ENCODE peak calls at places on chromosomes 12 and 14, in seven cellular contexts. T is esophagus squamous epithelium, F is body of pancreas, Q is testis, M is ovary, Z is IMR-90, U is tibial nerve. G is an unnamed sample.

GRCh38 chr12:3836641-3837040 is 36.6 kb downstream of the PARP11 start:
- DNase-seq in T (no peak), F (no peak), Q (no peak), M (no peak), Z (no peak), U (no peak), G (no peak)

GRCh38 chr14:100629696-100630095 is 42.5 kb upstream of the BEGAIN start:
- DNase-seq in T (no peak), F (no peak), Q (no peak), M (no peak), Z (no peak), U (no peak), G (no peak)

GRCh38 chr12:98587084-98587483 is 6.4 kb upstream of the SLC25A3 start:
- DNase-seq in T (no peak), F (no peak), Q (no peak), M (no peak), Z (no peak), U (no peak), G (no peak)

GRCh38 chr12:32508626-32509025 is 109.3 kb downstream of the FGD4 start:
- DNase-seq in T (no peak), F (no peak), Q (no peak), M (no peak), Z (no peak), U (no peak), G (no peak)

GRCh38 chr12:3311027-3311402 is 180.0 kb upstream of the PRMT8 start:
- DNase-seq in T (no peak), F (peak; percentile 98), Q (no peak), M (no peak), Z (no peak), U (no peak), G (no peak)

GRCh38 chr14:101187017-101187815 is 283.7 kb upstream of the RTL1 start:
- DNase-seq in T (no peak), F (no peak), Q (no peak), M (no peak), Z (no peak), U (no peak), G (no peak)

GRCh38 chr14:47227051-47227600 is 448.3 kb downstream of the MDGA2 start:
- DNase-seq in T (no peak), F (no peak), Q (no peak), M (no peak), Z (no peak), U (no peak), G (no peak)

GRCh38 chr12:85057370-85057963 is 21.3 kb downstream of the LRRIQ1 start:
- DNase-seq in T (no peak), F (peak; percentile 35), Q (peak; percentile 39), M (no peak), Z (peak; percentile 41), U (peak; percentile 55), G (no peak)

GRCh38 chr14:68970096-68970612 is 8.9 kb downstream of the ACTN1 start:
- DNase-seq in T (no peak), F (no peak), Q (no peak), M (peak; percentile 17), Z (no peak), U (no peak), G (no peak)

GRCh38 chr14:102870246-102870645 is 52.2 kb upstream of the AMN start:
- DNase-seq in T (no peak), F (no peak), Q (no peak), M (no peak), Z (no peak), U (no peak), G (no peak)

GRCh38 chr12:88993655-88994054 is 358.6 kb downstream of the DUSP6 start:
- DNase-seq in T (no peak), F (no peak), Q (no peak), M (no peak), Z (peak; percentile 83), U (no peak), G (no peak)

GRCh38 chr14:66396165-66396564 is 90.0 kb upstream of the CCDC196 start:
- DNase-seq in T (no peak), F (no peak), Q (no peak), M (no peak), Z (no peak), U (no peak), G (no peak)

GRCh38 chr12:2693204-2693860 is 101.4 kb upstream of the FKBP4 start:
- DNase-seq in T (no peak), F (no peak), Q (no peak), M (no peak), Z (no peak), U (no peak), G (no peak)

GRCh38 chr12:96431067-96431466 is 30.8 kb upstream of the CDK17 start:
- DNase-seq in T (no peak), F (no peak), Q (no peak), M (no peak), Z (no peak), U (no peak), G (no peak)

GRCh38 chr12:56297400-56297799 is 2.7 kb downstream of the CS start:
- DNase-seq in T (no peak), F (no peak), Q (no peak), M (no peak), Z (no peak), U (no peak), G (no peak)

GRCh38 chr12:58919271-58920101 is 818 bp downstream of the LRIG3 start:
- DNase-seq in T (no peak), F (peak; percentile 62), Q (peak; percentile 43), M (peak; percentile 63), Z (peak; percentile 58), U (peak; percentile 24), G (no peak)

GRCh38 chr12:58918475-58918874 is 1.8 kb downstream of the LRIG3 start:
- DNase-seq in T (no peak), F (no peak), Q (no peak), M (no peak), Z (peak; percentile 15), U (no peak), G (no peak)

GRCh38 chr12:58916153-58916709 is 4.1 kb downstream of the LRIG3 start:
- DNase-seq in T (no peak), F (no peak), Q (no peak), M (no peak), Z (no peak), U (no peak), G (no peak)

GRCh38 chr12:58916891-58917570 is 3.3 kb downstream of the LRIG3 start:
- DNase-seq in T (no peak), F (no peak), Q (no peak), M (no peak), Z (peak; percentile 63), U (no peak), G (no peak)

GRCh38 chr12:58917699-58918334 is 2.5 kb downstream of the LRIG3 start:
- DNase-seq in T (no peak), F (no peak), Q (no peak), M (no peak), Z (no peak), U (no peak), G (no peak)
- H3K4me3 ChIP-seq in T (peak overlapping the region; percentile 78), F (peak overlapping the region; percentile 84), Q (peak overlapping the region; percentile 87), M (peak overlapping the region; percentile 85), Z (peak overlapping the region; percentile 80), U (peak overlapping the region; percentile 69), G (no peak overlapping the region)

DNA sequence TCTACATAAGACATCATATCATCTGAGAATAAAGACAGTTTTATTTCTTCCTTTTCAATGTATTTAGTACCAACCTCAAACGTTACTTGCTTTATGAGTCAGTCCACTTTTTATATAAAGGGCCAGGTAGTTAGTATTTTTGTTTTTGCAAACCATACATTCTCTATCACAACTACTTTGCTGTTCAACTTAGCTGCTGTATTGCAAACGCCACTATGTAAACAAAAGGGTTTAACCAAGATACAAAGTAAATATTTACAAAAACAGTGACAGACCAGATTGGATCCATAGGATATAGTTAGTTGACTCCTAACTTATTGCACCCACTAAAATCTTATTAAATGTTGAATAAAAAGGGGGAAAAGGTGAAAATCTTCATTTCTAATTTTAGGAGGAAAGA is 87.7 kb upstream of the FOXG1 start:
- DNase-seq in T (no peak), F (no peak), Q (no peak), M (no peak), Z (no peak), U (no peak), G (no peak)
- H3K9me3 ChIP-seq in T (no peaks in the 10 kb centered on the region), F (no peaks in the 10 kb centered on the region), Q (no peaks in the 10 kb centered on the region), M (no peaks in the 10 kb centered on the region), Z (peaks cover 5% of the 10 kb centered on the region), U (no peaks in the 10 kb centered on the region), G (no peaks in the 10 kb centered on the region)

GRCh38 chr12:11853126-11853525 is 203.7 kb downstream of the ETV6 start:
- DNase-seq in T (no peak), F (no peak), Q (no peak), M (no peak), Z (no peak), U (no peak), G (no peak)

GRCh38 chr12:11846504-11846903 is 197.0 kb downstream of the ETV6 start:
- DNase-seq in T (no peak), F (no peak), Q (no peak), M (no peak), Z (no peak), U (no peak), G (no peak)

GRCh38 chr12:11847539-11847938 is 198.1 kb downstream of the ETV6 start:
- DNase-seq in T (no peak), F (no peak), Q (no peak), M (no peak), Z (no peak), U (no peak), G (no peak)

GRCh38 chr12:11854011-11854499 is 204.6 kb downstream of the ETV6 start:
- DNase-seq in T (no peak), F (no peak), Q (no peak), M (no peak), Z (no peak), U (no peak), G (no peak)

DNA sequence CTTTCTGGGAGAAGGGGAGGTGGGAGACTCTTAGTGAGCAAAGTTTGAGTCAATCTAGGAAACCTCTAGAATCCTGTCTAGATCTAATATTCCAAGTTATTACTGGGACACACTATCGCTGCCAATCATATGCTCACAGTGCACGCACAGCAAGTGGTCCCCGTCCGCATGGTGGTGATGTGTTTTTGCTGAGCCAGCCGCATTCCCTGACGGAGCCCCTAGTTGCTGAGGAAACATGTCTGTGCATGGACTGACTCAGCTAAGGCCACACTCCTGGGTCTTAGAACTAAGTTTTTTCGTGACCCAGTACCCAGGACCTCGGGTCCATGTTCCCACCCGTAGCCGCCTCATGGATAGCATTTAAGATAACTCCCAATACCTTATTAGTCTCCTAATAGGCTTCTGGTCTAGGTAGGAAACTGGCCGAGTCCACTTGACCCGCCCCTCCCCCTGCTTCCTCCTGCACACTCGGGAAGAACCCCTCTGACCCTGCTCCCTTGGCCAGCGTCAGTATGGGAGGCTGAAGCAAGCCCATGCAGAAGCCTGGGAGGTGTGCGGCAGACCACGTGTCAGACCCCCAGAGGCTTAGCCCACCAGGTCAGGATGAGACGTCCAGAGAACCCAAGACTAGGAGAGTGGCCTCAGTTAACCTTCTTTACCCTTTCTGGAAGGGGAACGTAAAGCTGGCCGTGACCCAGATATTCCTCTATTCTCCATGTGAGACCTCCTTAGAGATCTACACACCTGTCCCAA is 200.5 kb downstream of the ETV6 start:
- DNase-seq in T (no peak), F (no peak), Q (no peak), M (no peak), Z (no peak), U (no peak), G (no peak)
- TF ChIP-seq POLR2A in T (no peak), F (no peak), Q (no peak), M (no peak), Z (no peak), U (no peak), G (no peak)

DNA sequence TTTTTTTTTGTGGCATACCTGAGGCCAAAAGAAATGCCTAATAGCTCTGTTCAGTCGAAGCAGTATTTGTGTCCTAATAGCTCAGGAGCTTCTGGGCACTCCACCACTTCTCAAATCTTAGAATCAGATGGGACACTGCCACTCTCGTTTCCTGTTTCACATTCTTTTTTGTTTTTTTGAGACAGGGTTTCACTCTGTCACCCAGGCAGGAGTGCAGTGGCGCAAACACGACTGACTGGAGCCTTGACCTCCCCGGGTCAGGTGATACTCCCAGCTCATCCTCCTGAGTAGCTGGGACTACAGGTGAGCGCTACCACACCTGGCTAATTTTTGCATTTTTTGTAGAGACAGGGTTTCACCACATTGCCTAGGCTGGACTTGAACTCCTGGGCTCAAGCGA is 52.7 kb downstream of the SPPL3 start:
- DNase-seq in T (no peak), F (no peak), Q (no peak), M (no peak), Z (no peak), U (no peak), G (no peak)
- H3K4me3 ChIP-seq in T (no peak overlapping the region), F (no peak overlapping the region), Q (no peak overlapping the region), M (no peak overlapping the region), Z (no peak overlapping the region), U (no peak overlapping the region), G (no peak overlapping the region)

G was measured in Peyer's patch.